ENCODE peak calls at places on chromosomes 3 and 15, in six cellular contexts. One of them, this sample, is unnamed.
A peak's percentile ranks its signal among the peaks of the same experiment; 100 is the strongest.

GRCh38 chr3:134792700-134793099 is 2.4 kb upstream of the EPHB1 start:
- DNase-seq in gastrocnemius medialis: no peak
- DNase-seq in lower lobe of right lung: no peak
- DNase-seq in GM06990: no peak
- DNase-seq in AG04450: no peak
- DNase-seq in dorsolateral prefrontal cortex: no peak
- DNase-seq in this sample: no peak

GRCh38 chr3:4687167-4687566 is 194.0 kb downstream of the ITPR1 start:
- DNase-seq in GM06990: no peak
- DNase-seq in lower lobe of right lung: no peak
- DNase-seq in AG04450: no peak
- DNase-seq in dorsolateral prefrontal cortex: no peak
- DNase-seq in gastrocnemius medialis: no peak
- DNase-seq in this sample: no peak

GRCh38 chr15:89498574-89498906 is 2.2 kb upstream of the RHCG start:
- DNase-seq in gastrocnemius medialis: no peak
- DNase-seq in dorsolateral prefrontal cortex: no peak
- DNase-seq in GM06990: no peak
- DNase-seq in AG04450: no peak
- DNase-seq in lower lobe of right lung: no peak
- DNase-seq in this sample: no peak

GRCh38 chr3:54663558-54664114 is 264.2 kb downstream of the LRTM1 start:
- DNase-seq in AG04450: no peak
- DNase-seq in GM06990: no peak
- DNase-seq in lower lobe of right lung: no peak
- DNase-seq in dorsolateral prefrontal cortex: no peak
- DNase-seq in gastrocnemius medialis: no peak
- DNase-seq in this sample: no peak

GRCh38 chr15:68410466-68411200 is 21.3 kb downstream of the ITGA11 start:
- DNase-seq in lower lobe of right lung: no peak
- DNase-seq in AG04450: no peak
- DNase-seq in gastrocnemius medialis: no peak
- DNase-seq in GM06990: no peak
- DNase-seq in dorsolateral prefrontal cortex: no peak
- DNase-seq in this sample: no peak

GRCh38 chr15:82660378-82660777 is 13.2 kb upstream of the CPEB1 start:
- DNase-seq in GM06990: no peak
- DNase-seq in gastrocnemius medialis: no peak
- DNase-seq in dorsolateral prefrontal cortex: no peak
- DNase-seq in AG04450: no peak
- DNase-seq in lower lobe of right lung: no peak
- DNase-seq in this sample: no peak

GRCh38 chr3:189132125-189132744 is 39.5 kb upstream of the TPRG1 start:
- DNase-seq in GM06990: peak; percentile 5
- DNase-seq in gastrocnemius medialis: peak; percentile 43
- DNase-seq in lower lobe of right lung: peak; percentile 65
- DNase-seq in AG04450: peak; percentile 41
- DNase-seq in dorsolateral prefrontal cortex: no peak
- DNase-seq in this sample: peak; percentile 62

GRCh38 chr3:61141697-61142096 is 109.6 kb downstream of the FHIT start:
- DNase-seq in GM06990: no peak
- DNase-seq in gastrocnemius medialis: no peak
- DNase-seq in lower lobe of right lung: no peak
- DNase-seq in dorsolateral prefrontal cortex: no peak
- DNase-seq in AG04450: no peak
- DNase-seq in this sample: no peak

GRCh38 chr3:29064085-29064484 is 216.8 kb upstream of the RBMS3 start:
- DNase-seq in dorsolateral prefrontal cortex: no peak
- DNase-seq in lower lobe of right lung: no peak
- DNase-seq in gastrocnemius medialis: no peak
- DNase-seq in GM06990: peak; percentile 19
- DNase-seq in AG04450: peak; percentile 60
- DNase-seq in this sample: no peak

GRCh38 chr3:63911395-63911900 is 735 bp downstream of the SCAANT1 start:
- DNase-seq in gastrocnemius medialis: no peak
- DNase-seq in GM06990: no peak
- DNase-seq in dorsolateral prefrontal cortex: no peak
- DNase-seq in lower lobe of right lung: no peak
- DNase-seq in AG04450: no peak
- DNase-seq in this sample: no peak

GRCh38 chr3:110332591-110332990 is 739.0 kb upstream of the NECTIN3 start:
- DNase-seq in AG04450: no peak
- DNase-seq in dorsolateral prefrontal cortex: no peak
- DNase-seq in GM06990: no peak
- DNase-seq in lower lobe of right lung: peak; percentile 32
- DNase-seq in gastrocnemius medialis: no peak
- DNase-seq in this sample: no peak

GRCh38 chr3:187025254-187025655 is 94.9 kb downstream of the ST6GAL1 start:
- DNase-seq in lower lobe of right lung: no peak
- DNase-seq in GM06990: no peak
- DNase-seq in dorsolateral prefrontal cortex: no peak
- DNase-seq in AG04450: no peak
- DNase-seq in gastrocnemius medialis: no peak
- DNase-seq in this sample: no peak

GRCh38 chr3:111352585-111352984 is 189.4 kb upstream of the CD96 start:
- DNase-seq in lower lobe of right lung: no peak
- DNase-seq in gastrocnemius medialis: no peak
- DNase-seq in dorsolateral prefrontal cortex: no peak
- DNase-seq in GM06990: no peak
- DNase-seq in AG04450: no peak
- DNase-seq in this sample: no peak

GRCh38 chr3:155106059-155106458 is 25.9 kb downstream of the MME start:
- DNase-seq in GM06990: no peak
- DNase-seq in dorsolateral prefrontal cortex: no peak
- DNase-seq in lower lobe of right lung: no peak
- DNase-seq in AG04450: no peak
- DNase-seq in gastrocnemius medialis: no peak
- DNase-seq in this sample: no peak

GRCh38 chr3:123635220-123635619 is 50.4 kb upstream of the HACD2 start:
- DNase-seq in lower lobe of right lung: no peak
- DNase-seq in AG04450: no peak
- DNase-seq in dorsolateral prefrontal cortex: no peak
- DNase-seq in gastrocnemius medialis: no peak
- DNase-seq in GM06990: no peak
- DNase-seq in this sample: no peak

GRCh38 chr15:85708402-85708932 is 86.3 kb downstream of the KLHL25 start:
- DNase-seq in lower lobe of right lung: no peak
- DNase-seq in gastrocnemius medialis: no peak
- DNase-seq in GM06990: no peak
- DNase-seq in dorsolateral prefrontal cortex: no peak
- DNase-seq in AG04450: no peak
- DNase-seq in this sample: no peak

DNA sequence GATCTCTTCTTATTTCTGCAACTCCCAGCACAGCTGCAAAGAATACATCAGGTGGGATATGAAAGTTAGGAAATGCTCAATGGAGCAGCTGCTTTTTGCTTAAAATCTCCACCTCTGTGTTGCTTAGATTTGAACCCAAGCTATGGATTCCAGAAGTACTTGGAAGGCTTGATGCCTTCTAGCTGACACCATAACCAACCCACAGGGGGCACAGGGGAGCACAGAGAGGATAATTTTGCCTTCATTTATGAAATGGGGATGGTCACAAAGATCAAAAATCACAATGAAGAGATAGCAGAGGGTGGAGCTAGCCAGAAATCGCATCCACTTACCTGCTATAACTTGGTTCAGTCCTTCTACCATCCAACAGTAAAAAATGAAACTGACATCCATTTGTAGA is 75.7 kb downstream of the DUT start:
- DNase-seq in AG04450: no peak
- DNase-seq in gastrocnemius medialis: no peak
- DNase-seq in dorsolateral prefrontal cortex: no peak
- DNase-seq in lower lobe of right lung: no peak
- DNase-seq in GM06990: no peak
- DNase-seq in this sample: no peak
- TF ChIP-seq CTCF in AG04450: peak; percentile 33
- TF ChIP-seq CTCF in gastrocnemius medialis: no peak
- TF ChIP-seq CTCF in dorsolateral prefrontal cortex: no peak
- TF ChIP-seq CTCF in lower lobe of right lung: no peak
- TF ChIP-seq CTCF in GM06990: peak; percentile 20
- TF ChIP-seq CTCF in this sample: peak; percentile 24

DNA sequence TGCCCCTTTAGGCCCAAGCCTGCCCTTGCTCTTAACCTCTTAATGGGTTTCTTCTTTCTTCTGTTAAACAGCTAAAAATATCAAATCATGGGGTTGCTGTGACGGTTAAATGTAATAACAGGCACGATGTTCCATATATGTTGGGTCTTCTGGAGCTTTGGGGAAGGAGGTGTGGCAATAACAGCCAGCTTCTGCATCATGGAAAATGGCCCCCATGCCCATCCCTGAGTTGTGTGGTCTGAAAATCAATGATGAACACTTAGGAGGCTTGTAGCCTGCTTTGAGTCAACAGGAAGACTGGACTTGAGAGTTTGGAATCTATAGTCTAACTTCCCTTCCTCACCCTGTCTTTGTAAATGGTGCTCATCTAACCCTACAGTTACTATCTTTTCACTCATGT is 27.3 kb downstream of the SMAD3 start:
- DNase-seq in lower lobe of right lung: no peak
- DNase-seq in gastrocnemius medialis: no peak
- DNase-seq in AG04450: no peak
- DNase-seq in GM06990: no peak
- DNase-seq in dorsolateral prefrontal cortex: no peak
- DNase-seq in this sample: no peak
- H3K27me3 ChIP-seq in lower lobe of right lung: no peaks in the 10 kb centered on the region
- H3K27me3 ChIP-seq in gastrocnemius medialis: no peaks in the 10 kb centered on the region
- H3K27me3 ChIP-seq in AG04450: no peaks in the 10 kb centered on the region
- H3K27me3 ChIP-seq in GM06990: no peaks in the 10 kb centered on the region
- H3K27me3 ChIP-seq in dorsolateral prefrontal cortex: no peaks in the 10 kb centered on the region
- H3K27me3 ChIP-seq in this sample: no peaks in the 10 kb centered on the region

DNA sequence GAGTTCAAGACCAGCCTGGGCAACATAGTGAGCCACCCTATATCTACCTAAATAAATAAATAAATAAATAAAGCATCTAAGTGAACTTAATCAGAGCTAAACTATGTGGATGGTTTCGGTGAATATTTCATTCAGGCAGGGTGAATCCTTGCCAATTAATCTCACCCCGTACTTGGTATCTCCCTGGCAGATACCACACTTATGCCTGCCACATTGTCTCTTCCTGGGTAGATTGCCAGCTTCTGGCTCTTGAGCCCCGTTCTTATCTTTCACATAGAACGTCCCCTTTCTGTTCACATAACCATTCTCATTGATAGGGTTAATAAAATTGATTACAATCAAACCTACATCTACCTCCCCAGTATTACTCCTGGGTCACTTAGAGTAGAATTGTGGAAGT is 7.0 kb downstream of the SNAP23 start:
- DNase-seq in dorsolateral prefrontal cortex: no peak
- DNase-seq in AG04450: no peak
- DNase-seq in GM06990: no peak
- DNase-seq in gastrocnemius medialis: no peak
- DNase-seq in lower lobe of right lung: no peak
- DNase-seq in this sample: no peak
- H3K4me3 ChIP-seq in dorsolateral prefrontal cortex: no peak overlapping the region
- H3K4me3 ChIP-seq in AG04450: no peak overlapping the region
- H3K4me3 ChIP-seq in GM06990: no peak overlapping the region
- H3K4me3 ChIP-seq in gastrocnemius medialis: no peak overlapping the region
- H3K4me3 ChIP-seq in lower lobe of right lung: no peak overlapping the region
- H3K4me3 ChIP-seq in this sample: no peak overlapping the region

DNA sequence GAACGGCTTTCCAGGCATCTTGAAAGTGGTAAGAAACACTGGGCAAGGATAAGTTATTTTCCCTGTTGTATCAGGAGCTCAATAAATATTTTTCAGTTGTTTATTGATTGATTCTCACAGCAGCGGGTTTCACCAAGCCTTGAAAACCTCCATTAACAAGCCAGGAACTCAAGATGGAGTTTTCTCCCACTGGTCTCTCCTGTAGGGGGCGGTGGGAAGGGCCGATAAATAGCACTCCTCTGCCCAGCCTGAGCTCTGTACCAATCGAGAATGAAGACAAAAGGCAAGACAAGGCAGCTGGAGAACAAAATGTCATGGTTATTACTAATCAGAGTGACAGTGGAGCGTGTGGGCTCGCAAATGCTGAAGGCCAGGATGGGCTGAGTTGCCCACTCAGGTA is 7.4 kb downstream of the HRH1 start:
- DNase-seq in gastrocnemius medialis: no peak
- DNase-seq in GM06990: no peak
- DNase-seq in dorsolateral prefrontal cortex: no peak
- DNase-seq in lower lobe of right lung: no peak
- DNase-seq in AG04450: no peak
- DNase-seq in this sample: no peak
- TF ChIP-seq CTCF in gastrocnemius medialis: no peak
- TF ChIP-seq CTCF in GM06990: no peak
- TF ChIP-seq CTCF in dorsolateral prefrontal cortex: no peak
- TF ChIP-seq CTCF in lower lobe of right lung: no peak
- TF ChIP-seq CTCF in AG04450: no peak
- TF ChIP-seq CTCF in this sample: no peak

DNA sequence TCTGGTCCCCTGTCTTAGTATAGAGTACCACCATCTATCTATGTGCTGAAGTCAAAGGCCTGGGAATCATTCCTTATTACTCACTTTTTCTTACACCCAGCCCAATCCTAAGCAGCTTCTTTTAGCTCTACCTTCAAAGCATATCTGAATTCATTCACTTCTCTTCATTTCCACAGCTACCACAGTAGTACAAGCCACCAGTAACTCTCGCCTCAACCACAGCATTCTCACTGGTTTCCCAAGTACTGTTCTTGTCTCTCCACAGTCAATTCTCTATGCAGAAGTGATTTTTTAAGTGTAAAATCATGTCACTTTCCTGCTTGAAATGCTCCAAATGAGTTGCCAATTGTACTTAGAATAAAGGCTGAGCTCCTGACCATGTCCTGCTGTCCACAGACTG is 401.7 kb downstream of the OXSM start:
- DNase-seq in dorsolateral prefrontal cortex: no peak
- DNase-seq in gastrocnemius medialis: no peak
- DNase-seq in AG04450: no peak
- DNase-seq in lower lobe of right lung: no peak
- DNase-seq in GM06990: no peak
- DNase-seq in this sample: no peak
- H3K27me3 ChIP-seq in dorsolateral prefrontal cortex: no peaks in the 10 kb centered on the region
- H3K27me3 ChIP-seq in gastrocnemius medialis: no peaks in the 10 kb centered on the region
- H3K27me3 ChIP-seq in AG04450: no peaks in the 10 kb centered on the region
- H3K27me3 ChIP-seq in lower lobe of right lung: no peaks in the 10 kb centered on the region
- H3K27me3 ChIP-seq in GM06990: no peaks in the 10 kb centered on the region
- H3K27me3 ChIP-seq in this sample: no peaks in the 10 kb centered on the region

GRCh38 chr3:23028294-23028693 is 174.8 kb upstream of the UBE2E2 start:
- DNase-seq in AG04450: no peak
- DNase-seq in lower lobe of right lung: no peak
- DNase-seq in gastrocnemius medialis: no peak
- DNase-seq in dorsolateral prefrontal cortex: no peak
- DNase-seq in GM06990: no peak
- DNase-seq in this sample: no peak
- H3K4me3 ChIP-seq in AG04450: no peak overlapping the region
- H3K4me3 ChIP-seq in lower lobe of right lung: no peak overlapping the region
- H3K4me3 ChIP-seq in gastrocnemius medialis: no peak overlapping the region
- H3K4me3 ChIP-seq in dorsolateral prefrontal cortex: no peak overlapping the region
- H3K4me3 ChIP-seq in GM06990: no peak overlapping the region
- H3K4me3 ChIP-seq in this sample: no peak overlapping the region

This sample was measured in kidney epithelial cell.